ENCODE peak calls at places on chromosomes 3 and 15, in seven cellular contexts. One of them, this sample, is unnamed.

GRCh38 chr15:42903388-42904324 is 16.9 kb downstream of the TTBK2 start:
- DNase-seq in breast epithelium: no peak
- DNase-seq in tibial artery: no peak
- DNase-seq in fibroblast of lung: no peak
- DNase-seq in activated CD8-positive, alpha-beta T cell treated with anti-CD3 and anti-CD28 coated beads for 36 hours: no peak
- DNase-seq in sigmoid colon: no peak
- DNase-seq in kidney: no peak
- DNase-seq in this sample: no peak

GRCh38 chr3:64612082-64612860 is 75.5 kb downstream of the ADAMTS9 start:
- DNase-seq in sigmoid colon: peak
- DNase-seq in kidney: no peak
- DNase-seq in breast epithelium: no peak
- DNase-seq in tibial artery: no peak
- DNase-seq in fibroblast of lung: peak
- DNase-seq in activated CD8-positive, alpha-beta T cell treated with anti-CD3 and anti-CD28 coated beads for 36 hours: no peak
- DNase-seq in this sample: no peak

GRCh38 chr3:177992993-177993969 is 543.0 kb upstream of the KCNMB2 start:
- DNase-seq in kidney: no peak
- DNase-seq in breast epithelium: no peak
- DNase-seq in fibroblast of lung: no peak
- DNase-seq in sigmoid colon: no peak
- DNase-seq in activated CD8-positive, alpha-beta T cell treated with anti-CD3 and anti-CD28 coated beads for 36 hours: no peak
- DNase-seq in tibial artery: no peak
- DNase-seq in this sample: no peak

GRCh38 chr15:41811432-41812195 is 16.3 kb upstream of the JMJD7 start:
- DNase-seq in activated CD8-positive, alpha-beta T cell treated with anti-CD3 and anti-CD28 coated beads for 36 hours: peak
- DNase-seq in kidney: peak
- DNase-seq in breast epithelium: peak
- DNase-seq in fibroblast of lung: peak
- DNase-seq in tibial artery: peak
- DNase-seq in sigmoid colon: peak
- DNase-seq in this sample: peak

GRCh38 chr3:186772886-186773417 is 10.4 kb upstream of the EIF4A2 start:
- DNase-seq in activated CD8-positive, alpha-beta T cell treated with anti-CD3 and anti-CD28 coated beads for 36 hours: peak
- DNase-seq in fibroblast of lung: no peak
- DNase-seq in breast epithelium: peak
- DNase-seq in tibial artery: peak
- DNase-seq in sigmoid colon: peak
- DNase-seq in kidney: peak
- DNase-seq in this sample: peak

GRCh38 chr15:70158996-70159355 is 61.3 kb upstream of the TLE3 start:
- DNase-seq in kidney: no peak
- DNase-seq in activated CD8-positive, alpha-beta T cell treated with anti-CD3 and anti-CD28 coated beads for 36 hours: no peak
- DNase-seq in tibial artery: no peak
- DNase-seq in fibroblast of lung: no peak
- DNase-seq in sigmoid colon: no peak
- DNase-seq in breast epithelium: peak
- DNase-seq in this sample: no peak

GRCh38 chr15:96583671-96584070 is 253.2 kb downstream of the NR2F2 start:
- DNase-seq in breast epithelium: no peak
- DNase-seq in kidney: no peak
- DNase-seq in sigmoid colon: no peak
- DNase-seq in fibroblast of lung: no peak
- DNase-seq in activated CD8-positive, alpha-beta T cell treated with anti-CD3 and anti-CD28 coated beads for 36 hours: no peak
- DNase-seq in tibial artery: no peak
- DNase-seq in this sample: no peak

GRCh38 chr15:100627789-100628395 is 25.5 kb downstream of the ASB7 start:
- DNase-seq in kidney: no peak
- DNase-seq in fibroblast of lung: peak
- DNase-seq in activated CD8-positive, alpha-beta T cell treated with anti-CD3 and anti-CD28 coated beads for 36 hours: peak
- DNase-seq in tibial artery: no peak
- DNase-seq in breast epithelium: peak
- DNase-seq in sigmoid colon: peak
- DNase-seq in this sample: no peak

GRCh38 chr3:178492496-178492895 is 43.7 kb upstream of the KCNMB2 start:
- DNase-seq in fibroblast of lung: no peak
- DNase-seq in breast epithelium: no peak
- DNase-seq in tibial artery: no peak
- DNase-seq in sigmoid colon: no peak
- DNase-seq in activated CD8-positive, alpha-beta T cell treated with anti-CD3 and anti-CD28 coated beads for 36 hours: no peak
- DNase-seq in kidney: no peak
- DNase-seq in this sample: no peak

GRCh38 chr3:39499651-39500273 is 32.3 kb downstream of the MOBP start:
- DNase-seq in tibial artery: no peak
- DNase-seq in activated CD8-positive, alpha-beta T cell treated with anti-CD3 and anti-CD28 coated beads for 36 hours: no peak
- DNase-seq in breast epithelium: no peak
- DNase-seq in kidney: no peak
- DNase-seq in fibroblast of lung: no peak
- DNase-seq in sigmoid colon: no peak
- DNase-seq in this sample: no peak

GRCh38 chr3:179991877-179992276 is 44.9 kb downstream of the PEX5L start:
- DNase-seq in fibroblast of lung: no peak
- DNase-seq in activated CD8-positive, alpha-beta T cell treated with anti-CD3 and anti-CD28 coated beads for 36 hours: no peak
- DNase-seq in breast epithelium: no peak
- DNase-seq in kidney: no peak
- DNase-seq in tibial artery: no peak
- DNase-seq in sigmoid colon: no peak
- DNase-seq in this sample: no peak

GRCh38 chr15:54029076-54029475 is 50.8 kb downstream of the UNC13C start:
- DNase-seq in fibroblast of lung: no peak
- DNase-seq in sigmoid colon: no peak
- DNase-seq in activated CD8-positive, alpha-beta T cell treated with anti-CD3 and anti-CD28 coated beads for 36 hours: no peak
- DNase-seq in kidney: no peak
- DNase-seq in breast epithelium: no peak
- DNase-seq in tibial artery: no peak
- DNase-seq in this sample: no peak

GRCh38 chr15:25947336-25948080 is 84.4 kb upstream of the ATP10A start:
- DNase-seq in sigmoid colon: no peak
- DNase-seq in fibroblast of lung: no peak
- DNase-seq in breast epithelium: no peak
- DNase-seq in tibial artery: no peak
- DNase-seq in kidney: no peak
- DNase-seq in activated CD8-positive, alpha-beta T cell treated with anti-CD3 and anti-CD28 coated beads for 36 hours: peak
- DNase-seq in this sample: no peak

GRCh38 chr3:57086201-57086600 is 25.7 kb downstream of the SPATA12 start:
- DNase-seq in sigmoid colon: no peak
- DNase-seq in tibial artery: no peak
- DNase-seq in fibroblast of lung: no peak
- DNase-seq in activated CD8-positive, alpha-beta T cell treated with anti-CD3 and anti-CD28 coated beads for 36 hours: no peak
- DNase-seq in kidney: no peak
- DNase-seq in breast epithelium: no peak
- DNase-seq in this sample: no peak

GRCh38 chr3:158801200-158801599 is 654 bp upstream of the MFSD1 start:
- DNase-seq in fibroblast of lung: peak
- DNase-seq in tibial artery: no peak
- DNase-seq in kidney: no peak
- DNase-seq in sigmoid colon: peak
- DNase-seq in breast epithelium: no peak
- DNase-seq in activated CD8-positive, alpha-beta T cell treated with anti-CD3 and anti-CD28 coated beads for 36 hours: peak
- DNase-seq in this sample: no peak

GRCh38 chr3:65894126-65894525 is 144.6 kb downstream of the MAGI1 start:
- DNase-seq in sigmoid colon: no peak
- DNase-seq in tibial artery: no peak
- DNase-seq in breast epithelium: no peak
- DNase-seq in kidney: no peak
- DNase-seq in activated CD8-positive, alpha-beta T cell treated with anti-CD3 and anti-CD28 coated beads for 36 hours: no peak
- DNase-seq in fibroblast of lung: no peak
- DNase-seq in this sample: no peak

GRCh38 chr3:160950954-160951353 is 154.2 kb downstream of the B3GALNT1 start:
- DNase-seq in fibroblast of lung: no peak
- DNase-seq in activated CD8-positive, alpha-beta T cell treated with anti-CD3 and anti-CD28 coated beads for 36 hours: no peak
- DNase-seq in sigmoid colon: no peak
- DNase-seq in breast epithelium: no peak
- DNase-seq in kidney: no peak
- DNase-seq in tibial artery: no peak
- DNase-seq in this sample: no peak

GRCh38 chr3:12501360-12502020 is 17.2 kb downstream of the TSEN2 start:
- DNase-seq in tibial artery: no peak
- DNase-seq in sigmoid colon: no peak
- DNase-seq in kidney: no peak
- DNase-seq in breast epithelium: no peak
- DNase-seq in fibroblast of lung: peak
- DNase-seq in activated CD8-positive, alpha-beta T cell treated with anti-CD3 and anti-CD28 coated beads for 36 hours: no peak
- DNase-seq in this sample: no peak

GRCh38 chr3:50575372-50575771 is 6.0 kb downstream of the HEMK1 start:
- DNase-seq in tibial artery: no peak
- DNase-seq in kidney: no peak
- DNase-seq in breast epithelium: no peak
- DNase-seq in fibroblast of lung: no peak
- DNase-seq in activated CD8-positive, alpha-beta T cell treated with anti-CD3 and anti-CD28 coated beads for 36 hours: peak
- DNase-seq in sigmoid colon: no peak
- DNase-seq in this sample: no peak

GRCh38 chr15:97683816-97684215 is 276.7 kb upstream of the ARRDC4 start:
- DNase-seq in activated CD8-positive, alpha-beta T cell treated with anti-CD3 and anti-CD28 coated beads for 36 hours: no peak
- DNase-seq in fibroblast of lung: no peak
- DNase-seq in kidney: no peak
- DNase-seq in tibial artery: no peak
- DNase-seq in breast epithelium: no peak
- DNase-seq in sigmoid colon: no peak
- DNase-seq in this sample: no peak

GRCh38 chr3:184003187-184003967 is 14.3 kb downstream of the ABCC5 start:
- DNase-seq in sigmoid colon: no peak
- DNase-seq in fibroblast of lung: peak
- DNase-seq in activated CD8-positive, alpha-beta T cell treated with anti-CD3 and anti-CD28 coated beads for 36 hours: no peak
- DNase-seq in breast epithelium: no peak
- DNase-seq in kidney: no peak
- DNase-seq in tibial artery: no peak
- DNase-seq in this sample: no peak

GRCh38 chr3:127709320-127710060 is 36.7 kb downstream of the ABTB1 start:
- DNase-seq in tibial artery: no peak
- DNase-seq in fibroblast of lung: peak
- DNase-seq in kidney: no peak
- DNase-seq in breast epithelium: no peak
- DNase-seq in activated CD8-positive, alpha-beta T cell treated with anti-CD3 and anti-CD28 coated beads for 36 hours: no peak
- DNase-seq in sigmoid colon: peak
- DNase-seq in this sample: peak

GRCh38 chr3:127706785-127707351 is 34.1 kb downstream of the ABTB1 start:
- DNase-seq in tibial artery: peak
- DNase-seq in fibroblast of lung: no peak
- DNase-seq in activated CD8-positive, alpha-beta T cell treated with anti-CD3 and anti-CD28 coated beads for 36 hours: no peak
- DNase-seq in breast epithelium: no peak
- DNase-seq in kidney: peak
- DNase-seq in sigmoid colon: peak
- DNase-seq in this sample: peak

GRCh38 chr3:127708837-127709236 is 36.1 kb downstream of the ABTB1 start:
- DNase-seq in breast epithelium: no peak
- DNase-seq in activated CD8-positive, alpha-beta T cell treated with anti-CD3 and anti-CD28 coated beads for 36 hours: no peak
- DNase-seq in sigmoid colon: no peak
- DNase-seq in tibial artery: no peak
- DNase-seq in kidney: no peak
- DNase-seq in fibroblast of lung: no peak
- DNase-seq in this sample: peak

GRCh38 chr3:127706312-127706711 is 33.6 kb downstream of the ABTB1 start:
- DNase-seq in activated CD8-positive, alpha-beta T cell treated with anti-CD3 and anti-CD28 coated beads for 36 hours: no peak
- DNase-seq in kidney: peak
- DNase-seq in breast epithelium: no peak
- DNase-seq in sigmoid colon: peak
- DNase-seq in tibial artery: peak
- DNase-seq in fibroblast of lung: no peak
- DNase-seq in this sample: peak

GRCh38 chr3:127707777-127708438 is 35.2 kb downstream of the ABTB1 start:
- DNase-seq in breast epithelium: no peak
- DNase-seq in activated CD8-positive, alpha-beta T cell treated with anti-CD3 and anti-CD28 coated beads for 36 hours: no peak
- DNase-seq in kidney: peak
- DNase-seq in fibroblast of lung: no peak
- DNase-seq in sigmoid colon: peak
- DNase-seq in tibial artery: peak
- DNase-seq in this sample: peak
- TF ChIP-seq CTCF in breast epithelium: no peak
- TF ChIP-seq CTCF in activated CD8-positive, alpha-beta T cell treated with anti-CD3 and anti-CD28 coated beads for 36 hours: no peak
- TF ChIP-seq CTCF in kidney: no peak
- TF ChIP-seq CTCF in fibroblast of lung: no peak
- TF ChIP-seq CTCF in sigmoid colon: no peak
- TF ChIP-seq CTCF in tibial artery: no peak
- TF ChIP-seq CTCF in this sample: no peak

DNA sequence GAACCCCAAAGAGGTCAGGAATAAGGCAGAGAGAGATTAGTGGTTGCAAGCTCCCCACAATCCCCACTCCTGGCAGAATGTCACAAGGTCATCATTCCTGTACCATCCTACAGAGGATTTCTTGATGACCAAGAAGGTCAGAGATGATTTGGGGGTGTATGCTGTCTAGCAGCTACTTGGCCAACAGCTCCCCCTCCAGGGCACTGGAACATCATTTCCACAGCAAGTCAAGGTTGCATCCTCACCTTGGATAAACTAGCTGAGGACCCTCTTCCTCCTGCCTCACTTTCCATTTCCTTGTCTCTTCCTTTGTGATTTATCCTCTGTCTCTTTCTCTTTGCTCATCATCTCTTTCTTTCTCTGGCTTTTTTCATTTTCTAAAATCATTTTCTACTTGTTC is 106.3 kb downstream of the PROS1 start:
- DNase-seq in tibial artery: no peak
- DNase-seq in activated CD8-positive, alpha-beta T cell treated with anti-CD3 and anti-CD28 coated beads for 36 hours: no peak
- DNase-seq in fibroblast of lung: no peak
- DNase-seq in sigmoid colon: no peak
- DNase-seq in kidney: no peak
- DNase-seq in breast epithelium: no peak
- DNase-seq in this sample: no peak
- TF ChIP-seq CTCF in tibial artery: no peak
- TF ChIP-seq CTCF in activated CD8-positive, alpha-beta T cell treated with anti-CD3 and anti-CD28 coated beads for 36 hours: no peak
- TF ChIP-seq CTCF in fibroblast of lung: no peak
- TF ChIP-seq CTCF in sigmoid colon: no peak
- TF ChIP-seq CTCF in kidney: no peak
- TF ChIP-seq CTCF in breast epithelium: no peak
- TF ChIP-seq CTCF in this sample: no peak

GRCh38 chr3:113660901-113661300 is 35.5 kb downstream of the USF3 start:
- DNase-seq in activated CD8-positive, alpha-beta T cell treated with anti-CD3 and anti-CD28 coated beads for 36 hours: no peak
- DNase-seq in kidney: no peak
- DNase-seq in fibroblast of lung: peak
- DNase-seq in tibial artery: no peak
- DNase-seq in breast epithelium: no peak
- DNase-seq in sigmoid colon: peak
- DNase-seq in this sample: no peak
- TF ChIP-seq CTCF in activated CD8-positive, alpha-beta T cell treated with anti-CD3 and anti-CD28 coated beads for 36 hours: no peak
- TF ChIP-seq CTCF in kidney: no peak
- TF ChIP-seq CTCF in fibroblast of lung: no peak
- TF ChIP-seq CTCF in tibial artery: no peak
- TF ChIP-seq CTCF in breast epithelium: no peak
- TF ChIP-seq CTCF in sigmoid colon: no peak
- TF ChIP-seq CTCF in this sample: no peak

DNA sequence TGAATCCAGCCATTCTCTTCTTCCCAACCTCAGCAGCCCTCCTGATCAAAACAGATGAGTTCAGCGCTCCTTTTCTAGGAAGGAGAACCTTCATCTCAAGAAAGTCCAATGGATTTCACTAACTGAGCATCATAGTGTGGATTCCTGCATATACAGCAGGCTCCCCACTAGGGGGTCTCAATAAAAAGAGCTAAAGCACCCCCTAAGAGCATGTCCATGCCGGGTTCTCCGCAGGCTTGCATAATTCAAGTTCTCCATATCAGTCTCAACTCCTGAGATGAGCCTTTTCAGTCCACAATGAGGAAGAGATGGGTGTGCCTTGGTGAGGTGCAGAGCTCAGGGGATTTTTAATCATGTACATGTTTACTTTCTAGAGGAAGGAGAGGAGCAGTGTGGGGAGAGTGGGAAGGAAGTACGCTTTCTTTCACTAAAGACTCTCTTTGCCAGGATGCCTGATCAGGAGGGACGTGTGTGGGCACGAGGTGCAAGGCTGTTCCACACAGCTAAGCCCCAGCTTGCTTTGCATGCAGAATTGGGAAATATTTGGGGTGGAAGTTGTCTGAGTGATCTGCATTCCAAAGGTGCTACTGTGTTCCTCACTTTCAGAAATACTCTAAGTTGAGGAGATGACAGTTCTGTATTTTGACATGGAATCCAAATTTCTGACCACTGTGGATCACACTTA is 563.5 kb downstream of the OCA2 start:
- DNase-seq in tibial artery: no peak
- DNase-seq in kidney: no peak
- DNase-seq in breast epithelium: no peak
- DNase-seq in fibroblast of lung: no peak
- DNase-seq in sigmoid colon: no peak
- DNase-seq in activated CD8-positive, alpha-beta T cell treated with anti-CD3 and anti-CD28 coated beads for 36 hours: no peak
- DNase-seq in this sample: no peak
- TF ChIP-seq CTCF in tibial artery: no peak
- TF ChIP-seq CTCF in kidney: no peak
- TF ChIP-seq CTCF in breast epithelium: no peak
- TF ChIP-seq CTCF in fibroblast of lung: no peak
- TF ChIP-seq CTCF in sigmoid colon: no peak
- TF ChIP-seq CTCF in activated CD8-positive, alpha-beta T cell treated with anti-CD3 and anti-CD28 coated beads for 36 hours: no peak
- TF ChIP-seq CTCF in this sample: no peak